ENCODE peak calls at places on chromosomes 5 and 9, in six cellular contexts. One of them, this sample, is unnamed. For H3K4me1, the result is how much of the 10 kb centered on the place peaks cover.

GRCh38 chr5:35736280-35736679 is 118.6 kb downstream of the SPEF2 start:
- DNase-seq in heart right ventricle: no peak
- DNase-seq in breast epithelium: no peak
- DNase-seq in uterus: no peak
- DNase-seq in RWPE2: no peak
- DNase-seq in psoas muscle: no peak
- DNase-seq in this sample: no peak

GRCh38 chr5:5203441-5203840 is 63.3 kb downstream of the ADAMTS16 start:
- DNase-seq in heart right ventricle: no peak
- DNase-seq in breast epithelium: no peak
- DNase-seq in uterus: no peak
- DNase-seq in RWPE2: no peak
- DNase-seq in psoas muscle: no peak
- DNase-seq in this sample: no peak

GRCh38 chr9:124110307-124110915 is 98.8 kb downstream of the LHX2 start:
- DNase-seq in heart right ventricle: peak
- DNase-seq in breast epithelium: no peak
- DNase-seq in uterus: peak
- DNase-seq in RWPE2: no peak
- DNase-seq in psoas muscle: peak
- DNase-seq in this sample: no peak

GRCh38 chr5:94308442-94308841 is 310.0 kb downstream of the KIAA0825 start:
- DNase-seq in heart right ventricle: no peak
- DNase-seq in breast epithelium: no peak
- DNase-seq in uterus: no peak
- DNase-seq in RWPE2: no peak
- DNase-seq in psoas muscle: no peak
- DNase-seq in this sample: no peak

GRCh38 chr9:27181381-27181780 is 72.4 kb downstream of the TEK start:
- DNase-seq in heart right ventricle: no peak
- DNase-seq in breast epithelium: no peak
- DNase-seq in uterus: no peak
- DNase-seq in RWPE2: no peak
- DNase-seq in psoas muscle: no peak
- DNase-seq in this sample: no peak

GRCh38 chr9:83472221-83472665 is 66.0 kb downstream of the FRMD3 start:
- DNase-seq in heart right ventricle: peak
- DNase-seq in breast epithelium: no peak
- DNase-seq in uterus: peak
- DNase-seq in RWPE2: no peak
- DNase-seq in psoas muscle: no peak
- DNase-seq in this sample: no peak

GRCh38 chr5:72452515-72453259 is 54.5 kb downstream of the ZNF366 start:
- DNase-seq in heart right ventricle: peak
- DNase-seq in breast epithelium: peak
- DNase-seq in uterus: peak
- DNase-seq in RWPE2: no peak
- DNase-seq in psoas muscle: peak
- DNase-seq in this sample: peak

GRCh38 chr5:16690243-16690839 is 73.5 kb upstream of the RETREG1 start:
- DNase-seq in heart right ventricle: peak
- DNase-seq in breast epithelium: no peak
- DNase-seq in uterus: no peak
- DNase-seq in RWPE2: no peak
- DNase-seq in psoas muscle: no peak
- DNase-seq in this sample: no peak

GRCh38 chr5:113249216-113249615 is 185.6 kb downstream of the TSSK1B start:
- DNase-seq in heart right ventricle: no peak
- DNase-seq in breast epithelium: no peak
- DNase-seq in uterus: no peak
- DNase-seq in RWPE2: no peak
- DNase-seq in psoas muscle: no peak
- DNase-seq in this sample: no peak

GRCh38 chr9:126057461-126057860 is 269.2 kb upstream of the MVB12B start:
- DNase-seq in heart right ventricle: no peak
- DNase-seq in breast epithelium: no peak
- DNase-seq in uterus: no peak
- DNase-seq in RWPE2: no peak
- DNase-seq in psoas muscle: no peak
- DNase-seq in this sample: no peak

GRCh38 chr9:34171753-34172535 is 6.9 kb upstream of the UBAP1 start:
- DNase-seq in heart right ventricle: no peak
- DNase-seq in breast epithelium: no peak
- DNase-seq in uterus: no peak
- DNase-seq in RWPE2: no peak
- DNase-seq in psoas muscle: no peak
- DNase-seq in this sample: peak

GRCh38 chr9:26650325-26650724 is 242.3 kb downstream of the CAAP1 start:
- DNase-seq in heart right ventricle: no peak
- DNase-seq in breast epithelium: no peak
- DNase-seq in uterus: no peak
- DNase-seq in RWPE2: no peak
- DNase-seq in psoas muscle: no peak
- DNase-seq in this sample: no peak

GRCh38 chr9:118170032-118170955 is 466.1 kb downstream of the TLR4 start:
- DNase-seq in heart right ventricle: peak
- DNase-seq in breast epithelium: no peak
- DNase-seq in uterus: no peak
- DNase-seq in RWPE2: no peak
- DNase-seq in psoas muscle: no peak
- DNase-seq in this sample: no peak

GRCh38 chr5:158147227-158147626 is 288.3 kb upstream of the CLINT1 start:
- DNase-seq in heart right ventricle: no peak
- DNase-seq in breast epithelium: no peak
- DNase-seq in uterus: no peak
- DNase-seq in RWPE2: no peak
- DNase-seq in psoas muscle: no peak
- DNase-seq in this sample: no peak

DNA sequence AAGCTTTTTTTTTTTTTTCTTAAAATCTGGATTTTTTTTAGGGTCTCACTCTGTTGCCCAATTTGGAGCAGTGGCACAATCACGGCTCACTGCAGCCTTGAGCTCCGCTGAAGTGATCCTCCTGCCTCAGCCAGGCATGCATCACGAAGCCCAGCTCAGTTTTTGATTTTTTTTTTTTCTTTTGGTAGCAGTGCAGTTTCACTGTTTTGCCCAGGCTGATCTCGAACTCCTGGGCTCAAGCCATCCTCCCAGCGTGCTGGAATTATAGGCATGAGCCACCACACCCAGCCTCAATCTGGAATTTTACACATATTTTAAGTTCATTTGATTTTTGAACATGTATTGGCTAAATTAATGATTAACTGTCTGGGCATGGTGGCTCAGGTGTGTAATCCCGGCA is 36.3 kb downstream of the TRIO start:
- DNase-seq in heart right ventricle: no peak
- DNase-seq in breast epithelium: no peak
- DNase-seq in uterus: no peak
- DNase-seq in RWPE2: no peak
- DNase-seq in psoas muscle: no peak
- DNase-seq in this sample: no peak
- H3K4me1 ChIP-seq in heart right ventricle: half or more
- H3K4me1 ChIP-seq in breast epithelium: under half
- H3K4me1 ChIP-seq in uterus: under half
- H3K4me1 ChIP-seq in RWPE2: half or more
- H3K4me1 ChIP-seq in psoas muscle: half or more
- H3K4me1 ChIP-seq in this sample: under half

GRCh38 chr5:102763734-102764133 is 8.6 kb downstream of the PAM start:
- DNase-seq in heart right ventricle: no peak
- DNase-seq in breast epithelium: no peak
- DNase-seq in uterus: no peak
- DNase-seq in RWPE2: no peak
- DNase-seq in psoas muscle: no peak
- DNase-seq in this sample: no peak
- H3K4me3 ChIP-seq in heart right ventricle: no peak
- H3K4me3 ChIP-seq in breast epithelium: no peak
- H3K4me3 ChIP-seq in uterus: no peak
- H3K4me3 ChIP-seq in RWPE2: no peak
- H3K4me3 ChIP-seq in psoas muscle: no peak
- H3K4me3 ChIP-seq in this sample: no peak

GRCh38 chr9:7273575-7273974 is 515.8 kb downstream of the KDM4C start:
- DNase-seq in heart right ventricle: peak
- DNase-seq in breast epithelium: no peak
- DNase-seq in uterus: peak
- DNase-seq in RWPE2: no peak
- DNase-seq in psoas muscle: no peak
- DNase-seq in this sample: no peak
- H3K4me1 ChIP-seq in heart right ventricle: under half
- H3K4me1 ChIP-seq in breast epithelium: under half
- H3K4me1 ChIP-seq in uterus: under half
- H3K4me1 ChIP-seq in RWPE2: under half
- H3K4me1 ChIP-seq in psoas muscle: under half
- H3K4me1 ChIP-seq in this sample: under half

DNA sequence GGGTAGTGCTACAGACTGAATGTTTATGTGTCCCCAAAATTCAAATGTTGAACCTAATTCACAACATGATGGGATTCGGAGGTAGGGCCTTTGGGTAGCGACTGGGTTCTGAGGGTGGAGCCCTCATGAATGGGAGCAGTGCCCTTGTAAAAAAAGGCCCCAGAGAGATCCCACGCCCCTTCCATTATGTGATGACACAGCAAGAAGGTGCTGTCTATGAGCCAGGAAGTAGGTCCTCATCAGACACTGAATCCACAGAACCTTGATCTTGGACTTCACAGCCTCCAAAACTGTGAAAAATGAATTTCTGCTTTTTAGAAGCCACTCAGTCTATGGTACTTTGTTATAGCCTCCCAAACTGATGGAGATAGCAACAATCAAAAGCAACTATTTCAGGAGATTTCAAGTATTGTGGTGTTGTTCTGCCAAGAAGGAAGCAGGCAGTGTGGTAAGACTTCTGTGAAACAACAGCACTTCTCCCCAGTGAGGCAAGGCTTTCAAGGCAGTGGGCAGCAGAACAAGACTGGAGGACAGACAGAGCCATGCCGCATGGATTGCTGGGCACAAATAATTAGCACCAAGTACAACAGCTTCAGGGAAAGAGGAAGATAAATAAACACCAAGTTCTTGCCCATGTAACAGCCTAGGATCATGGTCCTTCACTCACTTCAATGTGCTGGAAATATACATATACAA is 76.1 kb downstream of the OR2K2 start:
- DNase-seq in heart right ventricle: no peak
- DNase-seq in breast epithelium: no peak
- DNase-seq in uterus: no peak
- DNase-seq in RWPE2: no peak
- DNase-seq in psoas muscle: no peak
- DNase-seq in this sample: peak
- H3K4me3 ChIP-seq in heart right ventricle: no peak
- H3K4me3 ChIP-seq in breast epithelium: no peak
- H3K4me3 ChIP-seq in uterus: no peak
- H3K4me3 ChIP-seq in RWPE2: no peak
- H3K4me3 ChIP-seq in psoas muscle: no peak
- H3K4me3 ChIP-seq in this sample: no peak

GRCh38 chr5:159345336-159345735 is 15.0 kb upstream of the IL12B start:
- DNase-seq in heart right ventricle: no peak
- DNase-seq in breast epithelium: no peak
- DNase-seq in uterus: no peak
- DNase-seq in RWPE2: no peak
- DNase-seq in psoas muscle: no peak
- DNase-seq in this sample: no peak
- H3K4me1 ChIP-seq in heart right ventricle: under half
- H3K4me1 ChIP-seq in breast epithelium: under half
- H3K4me1 ChIP-seq in uterus: under half
- H3K4me1 ChIP-seq in RWPE2: under half
- H3K4me1 ChIP-seq in psoas muscle: under half
- H3K4me1 ChIP-seq in this sample: under half

DNA sequence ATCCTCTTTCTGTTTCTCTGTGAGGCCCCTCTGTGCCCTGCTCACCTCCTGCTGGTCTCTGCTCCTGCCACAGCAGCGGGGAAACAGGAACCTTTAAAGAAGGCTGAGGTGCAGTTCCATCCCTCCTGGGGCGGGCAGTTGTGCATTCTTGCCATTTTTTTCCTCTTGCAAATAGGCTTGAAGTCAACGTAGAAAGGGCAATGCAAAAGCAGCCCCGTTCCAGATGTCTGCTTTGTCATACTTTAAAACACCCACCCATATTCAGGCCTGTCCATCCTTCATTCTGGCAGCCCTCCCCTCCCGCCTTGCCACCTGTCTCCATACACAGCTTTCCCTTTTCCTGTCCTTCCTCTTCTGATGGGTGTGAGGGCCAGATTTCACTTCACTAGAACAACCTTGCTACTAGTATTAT is 65.4 kb upstream of the KLF9 start:
- DNase-seq in heart right ventricle: no peak
- DNase-seq in breast epithelium: peak
- DNase-seq in uterus: peak
- DNase-seq in RWPE2: no peak
- DNase-seq in psoas muscle: peak
- DNase-seq in this sample: peak
- H3K4me3 ChIP-seq in heart right ventricle: no peak
- H3K4me3 ChIP-seq in breast epithelium: peak
- H3K4me3 ChIP-seq in uterus: no peak
- H3K4me3 ChIP-seq in RWPE2: no peak
- H3K4me3 ChIP-seq in psoas muscle: peak
- H3K4me3 ChIP-seq in this sample: peak

DNA sequence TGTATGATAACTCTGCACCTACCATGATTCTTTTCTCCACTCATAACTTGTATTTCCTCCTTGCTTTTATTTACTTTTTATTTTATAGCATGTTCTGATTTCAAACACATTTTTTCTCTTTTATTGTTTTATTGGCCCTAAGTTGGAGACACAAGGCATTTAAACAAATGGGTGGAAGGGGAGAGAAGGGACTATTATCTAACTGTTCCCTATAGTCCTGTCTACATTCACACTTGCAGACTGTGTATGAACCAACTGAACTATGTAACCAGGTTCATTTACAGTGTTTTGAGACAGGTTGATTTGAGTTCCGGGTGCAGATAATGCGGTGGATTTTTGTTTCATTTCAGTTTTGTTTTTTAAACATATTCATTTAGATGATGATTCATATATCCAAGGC is 830.6 kb upstream of the SEMA6A start:
- DNase-seq in heart right ventricle: no peak
- DNase-seq in breast epithelium: no peak
- DNase-seq in uterus: no peak
- DNase-seq in RWPE2: no peak
- DNase-seq in psoas muscle: no peak
- DNase-seq in this sample: no peak
- H3K4me1 ChIP-seq in heart right ventricle: under half
- H3K4me1 ChIP-seq in breast epithelium: under half
- H3K4me1 ChIP-seq in uterus: under half
- H3K4me1 ChIP-seq in RWPE2: under half
- H3K4me1 ChIP-seq in psoas muscle: under half
- H3K4me1 ChIP-seq in this sample: under half